ENCODE peak calls at places on chromosome 10, in ten cellular contexts. N, L, Y, D, F, A, S, O, W and Z are unnamed samples. For H3K4me1, the result is how much of the 10 kb centered on the place peaks cover.

GRCh38 chr10:28327494-28327886 is 24.6 kb upstream of the MPP7 start:
- DNase-seq in N (no peak), L (no peak), Y (no peak), D (no peak), F (no peak), A (no peak), S (no peak), O (peak), W (no peak), Z (no peak)

GRCh38 chr10:7428673-7429350 is 18.0 kb upstream of the SFMBT2 start:
- DNase-seq in N (no peak), L (no peak), Y (no peak), D (no peak), F (no peak), A (no peak), S (no peak), O (no peak), W (no peak), Z (no peak)

GRCh38 chr10:11276475-11276990 is 258.9 kb downstream of the CELF2 start:
- DNase-seq in N (no peak), L (no peak), Y (no peak), D (no peak), F (no peak), A (no peak), S (no peak), O (no peak), W (no peak), Z (no peak)

GRCh38 chr10:129323877-129324276 is 143.2 kb upstream of the MGMT start:
- DNase-seq in N (no peak), L (no peak), Y (no peak), D (no peak), F (no peak), A (no peak), S (no peak), O (no peak), W (no peak), Z (no peak)

GRCh38 chr10:58373446-58373834 is 11.8 kb upstream of the TFAM start:
- DNase-seq in N (no peak), L (no peak), Y (no peak), D (no peak), F (no peak), A (no peak), S (no peak), O (no peak), W (no peak), Z (no peak)

GRCh38 chr10:21517134-21517982 is 8.1 kb downstream of the SKIDA1 start:
- DNase-seq in N (no peak), L (peak), Y (no peak), D (peak), F (peak), A (peak), S (no peak), O (peak), W (peak), Z (no peak)

GRCh38 chr10:62038609-62039190 is 137.2 kb downstream of the ARID5B start:
- DNase-seq in N (peak), L (peak), Y (peak), D (peak), F (peak), A (peak), S (peak), O (peak), W (peak), Z (no peak)

GRCh38 chr10:120131183-120131582 is 238.7 kb downstream of the SEC23IP start:
- DNase-seq in N (peak), L (peak), Y (no peak), D (peak), F (no peak), A (no peak), S (no peak), O (peak), W (no peak), Z (no peak)

GRCh38 chr10:59181668-59182067 is 5.2 kb downstream of the PHYHIPL start:
- DNase-seq in N (peak), L (peak), Y (no peak), D (peak), F (no peak), A (peak), S (no peak), O (peak), W (no peak), Z (no peak)

GRCh38 chr10:118210276-118210675 is 131.8 kb downstream of the FAM204A start:
- DNase-seq in N (no peak), L (no peak), Y (no peak), D (no peak), F (no peak), A (no peak), S (no peak), O (no peak), W (no peak), Z (no peak)

GRCh38 chr10:79140906-79141305 is 72.1 kb downstream of the ZMIZ1 start:
- DNase-seq in N (no peak), L (no peak), Y (no peak), D (no peak), F (no peak), A (no peak), S (no peak), O (no peak), W (no peak), Z (no peak)

GRCh38 chr10:79138449-79139123 is 69.8 kb downstream of the ZMIZ1 start:
- DNase-seq in N (no peak), L (no peak), Y (no peak), D (no peak), F (no peak), A (no peak), S (no peak), O (no peak), W (no peak), Z (no peak)

GRCh38 chr10:79140083-79140793 is 71.5 kb downstream of the ZMIZ1 start:
- DNase-seq in N (no peak), L (no peak), Y (no peak), D (no peak), F (no peak), A (no peak), S (no peak), O (no peak), W (no peak), Z (no peak)

GRCh38 chr10:79137826-79138225 is 69.1 kb downstream of the ZMIZ1 start:
- DNase-seq in N (no peak), L (no peak), Y (no peak), D (no peak), F (peak), A (no peak), S (peak), O (no peak), W (peak), Z (no peak)

GRCh38 chr10:79139124-79139835 is 70.5 kb downstream of the ZMIZ1 start:
- DNase-seq in N (no peak), L (peak), Y (no peak), D (peak), F (peak), A (no peak), S (no peak), O (peak), W (peak), Z (peak)
- H3K4me1 ChIP-seq in N (under half), L (under half), Y (under half), D (under half), F (half or more), A (half or more), S (under half), O (half or more), W (half or more), Z (under half)

GRCh38 chr10:78295242-78295641 is 261.6 kb downstream of the RPS24 start:
- DNase-seq in N (no peak), L (no peak), Y (no peak), D (no peak), F (no peak), A (no peak), S (no peak), O (no peak), W (no peak), Z (no peak)
- H3K4me1 ChIP-seq in N (under half), L (under half), Y (under half), D (under half), F (under half), A (under half), S (under half), O (under half), W (under half), Z (under half)

DNA sequence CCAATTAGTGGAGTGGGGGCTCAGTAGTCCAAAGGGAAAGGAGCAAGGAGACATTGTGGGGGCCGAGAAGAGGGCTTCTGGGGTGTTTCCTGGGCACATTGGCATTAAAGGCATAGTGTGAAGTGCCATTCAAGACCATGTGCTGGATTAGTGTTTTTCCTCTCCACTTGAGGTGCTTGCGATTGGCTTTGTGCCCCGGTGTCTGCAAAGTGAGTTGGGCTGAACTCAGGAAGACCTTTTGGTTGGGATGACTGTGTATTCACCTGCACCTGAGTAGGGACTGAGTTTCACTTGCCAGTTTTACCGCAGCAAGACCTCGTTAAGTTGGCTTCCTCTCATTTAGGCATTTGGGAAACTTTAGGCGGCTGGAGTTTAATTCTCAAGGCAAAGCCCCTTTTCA is 73.0 kb downstream of the TCF7L2 start:
- DNase-seq in N (no peak), L (no peak), Y (no peak), D (no peak), F (no peak), A (no peak), S (no peak), O (no peak), W (no peak), Z (no peak)
- H3K4me1 ChIP-seq in N (under half), L (under half), Y (under half), D (half or more), F (half or more), A (half or more), S (under half), O (half or more), W (half or more), Z (half or more)

DNA sequence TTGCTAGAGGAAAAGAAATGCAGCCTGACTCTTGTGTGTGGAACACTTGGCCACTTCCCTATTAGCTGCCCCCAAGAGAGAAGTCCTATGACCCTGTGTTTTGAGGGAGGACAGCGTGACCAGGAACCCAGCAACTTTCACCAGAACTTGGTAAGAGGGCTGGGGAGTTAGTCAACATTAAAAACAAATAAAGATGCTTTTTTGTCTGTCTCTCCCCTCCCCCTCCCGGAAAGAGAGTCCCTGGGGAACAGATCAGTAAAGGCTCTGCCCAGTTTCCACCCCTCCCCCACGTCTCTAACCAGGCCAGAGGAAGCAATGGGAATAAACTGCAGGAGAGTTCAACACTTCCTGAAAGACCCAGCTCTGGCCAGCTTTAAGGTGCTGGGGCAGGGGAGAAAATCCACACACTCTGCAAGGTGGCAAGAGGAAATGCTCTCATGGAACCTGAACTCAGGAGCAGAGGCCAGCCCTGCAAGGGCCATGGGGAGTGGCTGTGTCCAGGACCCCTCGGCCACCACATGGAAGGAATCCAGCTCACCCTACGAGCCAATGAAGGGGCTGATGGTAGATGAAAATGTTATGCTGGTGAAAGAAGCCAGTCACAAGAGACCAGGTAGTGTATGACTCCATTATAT is 21.5 kb downstream of the SH3PXD2A start:
- DNase-seq in N (no peak), L (peak), Y (no peak), D (no peak), F (peak), A (peak), S (no peak), O (no peak), W (peak), Z (no peak)
- H3K4me1 ChIP-seq in N (under half), L (under half), Y (under half), D (under half), F (half or more), A (under half), S (under half), O (under half), W (half or more), Z (under half)

GRCh38 chr10:131898713-131899112 is 2.1 kb upstream of the PPP2R2D start:
- DNase-seq in N (no peak), L (no peak), Y (no peak), D (no peak), F (no peak), A (no peak), S (no peak), O (no peak), W (no peak), Z (no peak)

GRCh38 chr10:131899695-131900349 is 986 bp upstream of the PPP2R2D start:
- DNase-seq in N (no peak), L (no peak), Y (no peak), D (peak), F (no peak), A (peak), S (no peak), O (peak), W (no peak), Z (no peak)

GRCh38 chr10:131900350-131901152 is at the start of gene PPP2R2D:
- DNase-seq in N (peak), L (peak), Y (peak), D (peak), F (peak), A (peak), S (peak), O (peak), W (peak), Z (peak)

GRCh38 chr10:131898061-131898460 is 2.7 kb upstream of the PPP2R2D start:
- DNase-seq in N (no peak), L (no peak), Y (no peak), D (no peak), F (no peak), A (no peak), S (no peak), O (no peak), W (no peak), Z (no peak)

DNA sequence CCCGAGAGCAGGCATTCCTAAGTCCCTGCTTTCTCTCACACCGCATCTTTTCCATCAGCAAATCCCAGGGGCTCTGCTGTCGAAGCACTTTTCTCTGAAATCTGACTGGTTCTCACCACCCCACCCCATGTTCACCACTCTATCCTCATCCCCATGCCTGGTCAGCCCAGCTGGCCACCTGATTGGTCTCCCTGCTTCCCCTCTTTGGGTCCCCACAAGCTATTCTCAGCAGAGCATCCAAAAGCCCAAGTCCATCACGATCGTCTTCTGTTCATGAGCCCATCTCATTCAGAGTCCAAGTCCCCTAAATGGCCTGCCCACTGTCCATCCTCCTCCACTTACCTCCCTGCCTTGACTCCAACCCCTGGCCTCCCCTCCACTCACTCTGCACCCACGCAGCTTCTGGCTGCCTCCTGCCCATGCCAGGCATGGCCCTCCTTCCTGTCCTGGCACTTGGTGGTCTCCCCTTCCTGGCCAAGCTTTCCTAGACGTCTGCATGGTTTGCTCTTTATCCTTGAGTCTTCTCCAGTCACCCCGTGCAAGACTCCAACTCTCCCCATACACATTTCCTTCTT is 1.6 kb upstream of the PPP2R2D start:
- DNase-seq in N (no peak), L (no peak), Y (no peak), D (no peak), F (no peak), A (no peak), S (no peak), O (no peak), W (no peak), Z (no peak)
- H3K4me1 ChIP-seq in N (under half), L (under half), Y (under half), D (under half), F (under half), A (under half), S (half or more), O (under half), W (under half), Z (under half)

GRCh38 chr10:72328045-72328828 is 26.5 kb downstream of the DNAJB12 start:
- DNase-seq in N (no peak), L (peak), Y (no peak), D (peak), F (peak), A (peak), S (no peak), O (peak), W (peak), Z (no peak)
- H3K4me1 ChIP-seq in N (under half), L (half or more), Y (under half), D (half or more), F (under half), A (half or more), S (half or more), O (under half), W (half or more), Z (under half)

GRCh38 chr10:6140965-6141295 is 52.1 kb downstream of the RBM17 start:
- DNase-seq in N (no peak), L (no peak), Y (no peak), D (no peak), F (no peak), A (no peak), S (no peak), O (no peak), W (no peak), Z (no peak)
- H3K4me1 ChIP-seq in N (under half), L (under half), Y (under half), D (under half), F (under half), A (under half), S (under half), O (under half), W (under half), Z (under half)